ENCODE peak calls at places on chromosomes 12 and 14, in five cellular contexts. O, J, R, P and Z are unnamed samples.

GRCh38 chr12:88391556-88391955 is 188.7 kb downstream of the KITLG start:
- DNase-seq in O (no peak), J (no peak), R (no peak), P (no peak), Z (no peak)

GRCh38 chr14:89958966-89959365 is 3.2 kb downstream of the TDP1 start:
- DNase-seq in O (no peak), J (no peak), R (no peak), P (no peak), Z (no peak)

GRCh38 chr14:37545174-37545573 is 49.9 kb downstream of the FOXA1 start:
- DNase-seq in O (no peak), J (no peak), R (no peak), P (no peak), Z (no peak)

GRCh38 chr14:45251912-45252311 is 1.1 kb downstream of the MIS18BP1 start:
- DNase-seq in O (no peak), J (no peak), R (peak), P (peak), Z (peak)

GRCh38 chr14:74867673-74868072 is 8.3 kb downstream of the PROX2 start:
- DNase-seq in O (peak), J (no peak), R (no peak), P (no peak), Z (peak)

GRCh38 chr14:70808402-70809237 is 693 bp downstream of the MAP3K9 start:
- DNase-seq in O (peak), J (peak), R (no peak), P (peak), Z (no peak)

GRCh38 chr14:27528328-27528727 is 930.5 kb upstream of the NOVA1 start:
- DNase-seq in O (no peak), J (no peak), R (no peak), P (peak), Z (peak)

GRCh38 chr14:29822430-29822709 is 105.3 kb downstream of the PRKD1 start:
- DNase-seq in O (no peak), J (no peak), R (no peak), P (peak), Z (no peak)

GRCh38 chr12:47885012-47885501 is 19.7 kb downstream of the VDR start:
- DNase-seq in O (peak), J (peak), R (no peak), P (no peak), Z (no peak)

GRCh38 chr12:131222271-131223139 is 268.8 kb downstream of the ADGRD1 start:
- DNase-seq in O (no peak), J (no peak), R (no peak), P (no peak), Z (no peak)

GRCh38 chr12:102347761-102348160 is 132.6 kb downstream of the IGF1 start:
- DNase-seq in O (no peak), J (no peak), R (no peak), P (no peak), Z (no peak)

GRCh38 chr12:22856120-22856699 is 231.2 kb downstream of the ETNK1 start:
- DNase-seq in O (no peak), J (no peak), R (no peak), P (peak), Z (peak)

GRCh38 chr12:72264548-72265175 is 7.5 kb upstream of the TRHDE start:
- DNase-seq in O (no peak), J (no peak), R (no peak), P (no peak), Z (peak)

GRCh38 chr14:101596742-101597141 is 35.4 kb downstream of the DIO3 start:
- DNase-seq in O (no peak), J (no peak), R (no peak), P (no peak), Z (no peak)

GRCh38 chr12:67202344-67203012 is 66.7 kb upstream of the CAND1 start:
- DNase-seq in O (no peak), J (no peak), R (no peak), P (no peak), Z (no peak)

GRCh38 chr14:105199093-105199492 is 18.0 kb upstream of the NUDT14 start:
- DNase-seq in O (no peak), J (no peak), R (no peak), P (no peak), Z (no peak)

GRCh38 chr12:109461846-109462766 is 15.0 kb downstream of the KCTD10 start:
- DNase-seq in O (no peak), J (no peak), R (no peak), P (no peak), Z (no peak)

GRCh38 chr12:113246478-113247122 is 25.3 kb downstream of the TPCN1 start:
- DNase-seq in O (no peak), J (no peak), R (no peak), P (no peak), Z (no peak)

GRCh38 chr12:66103011-66103913 is 27.3 kb downstream of the LLPH start:
- DNase-seq in O (no peak), J (no peak), R (no peak), P (no peak), Z (no peak)

GRCh38 chr12:39490500-39491276 is 47.8 kb upstream of the KIF21A start:
- DNase-seq in O (no peak), J (no peak), R (no peak), P (no peak), Z (no peak)

GRCh38 chr12:13205809-13206559 is 9.5 kb downstream of the EMP1 start:
- DNase-seq in O (no peak), J (no peak), R (no peak), P (no peak), Z (no peak)

GRCh38 chr12:76340680-76341435 is 7.4 kb downstream of the BBS10 start:
- DNase-seq in O (no peak), J (no peak), R (no peak), P (no peak), Z (no peak)

GRCh38 chr12:7433276-7433822 is 10.6 kb downstream of the CD163L1 start:
- DNase-seq in O (no peak), J (no peak), R (no peak), P (no peak), Z (no peak)

GRCh38 chr12:58364389-58365086 is 423.2 kb downstream of the ATP23 start:
- DNase-seq in O (no peak), J (no peak), R (no peak), P (no peak), Z (no peak)

GRCh38 chr12:3252416-3252815 is 175.2 kb downstream of the TSPAN9 start:
- DNase-seq in O (no peak), J (no peak), R (no peak), P (peak), Z (peak)

GRCh38 chr12:122944588-122944987 is 21.7 kb downstream of the ABCB9 start:
- DNase-seq in O (no peak), J (no peak), R (no peak), P (no peak), Z (no peak)